ENCODE peak calls at places on chromosomes 1 and 21, in four cellular contexts. J, U, A and O are unnamed samples.

GRCh38 chr1:4227986-4228385 is 327.9 kb upstream of the C1orf174 start:
- DNase-seq in J (no peak), A (no peak), U (no peak), O (no peak)

GRCh38 chr1:234397732-234398131 is 24.5 kb downstream of the COA6 start:
- DNase-seq in U (no peak), J (no peak), A (no peak), O (no peak)

GRCh38 chr21:44365251-44365966 is 12.0 kb downstream of the TRPM2 start:
- DNase-seq in J (no peak), U (no peak), A (no peak), O (no peak)

GRCh38 chr1:224498574-224499170 is 64.1 kb upstream of the WDR26 start:
- DNase-seq in U (no peak), J (peak; percentile 95), A (peak; percentile 7), O (peak; percentile 30)

GRCh38 chr1:155657463-155657862 is 31.1 kb downstream of the YY1AP1 start:
- DNase-seq in A (no peak), J (no peak), U (no peak), O (no peak)

GRCh38 chr1:183685112-183685713 is 32.1 kb upstream of the APOBEC4 start:
- DNase-seq in J (peak; percentile 55), U (peak; percentile 30), A (peak; percentile 6), O (peak; percentile 30)

GRCh38 chr1:60103186-60103585 is 29.6 kb upstream of the C1orf87 start:
- DNase-seq in J (no peak), A (no peak), U (no peak), O (no peak)

GRCh38 chr1:58908539-58909161 is 124.8 kb upstream of the JUN start:
- DNase-seq in J (no peak), U (no peak), A (no peak), O (no peak)

GRCh38 chr1:206589206-206589605 is 23.1 kb downstream of the EIF2D start:
- DNase-seq in A (no peak), J (peak; percentile 82), U (no peak), O (no peak)

GRCh38 chr1:53946252-53947171 is at the start of gene LRRC42:
- DNase-seq in U (no peak), J (no peak), A (no peak), O (no peak)

GRCh38 chr1:199243423-199244061 is 604.7 kb downstream of the PTPRC start:
- DNase-seq in A (peak; percentile 80), J (peak; percentile 41), U (peak; percentile 61), O (peak; percentile 30)

GRCh38 chr1:26388791-26389445 is 16.4 kb upstream of the ZNF683 start:
- DNase-seq in U (no peak), A (no peak), J (peak; percentile 72), O (no peak)

GRCh38 chr1:217857061-217857460 is 225.9 kb downstream of the SPATA17 start:
- DNase-seq in A (no peak), J (no peak), U (no peak), O (no peak)

GRCh38 chr21:17071093-17071492 is 441.8 kb upstream of the CXADR start:
- DNase-seq in U (no peak), J (peak; percentile 6), A (no peak), O (no peak)

GRCh38 chr21:38492002-38492401 is 6.3 kb downstream of the ERG start:
- DNase-seq in J (no peak), A (no peak), U (no peak), O (no peak)

GRCh38 chr1:17365271-17365670 is 6.7 kb upstream of the PADI6 start:
- DNase-seq in A (no peak), U (no peak), J (peak; percentile 90), O (no peak)

GRCh38 chr1:219990782-219991510 is 55.4 kb downstream of the EPRS1 start:
- DNase-seq in U (no peak), A (no peak), J (peak; percentile 43), O (no peak)

GRCh38 chr1:113266788-113267187 is 123.5 kb upstream of the MAGI3 start:
- DNase-seq in J (no peak), A (no peak), U (no peak), O (no peak)

GRCh38 chr1:215140135-215140534 is 57.6 kb downstream of the KCNK2 start:
- DNase-seq in U (no peak), J (peak; percentile 48), A (no peak), O (no peak)

GRCh38 chr1:91020967-91021685 is 709 bp downstream of the ZNF644 start:
- DNase-seq in A (peak; percentile 71), J (peak; percentile 61), U (peak; percentile 69), O (no peak)

GRCh38 chr1:150109567-150109966 is 40.1 kb upstream of the PLEKHO1 start:
- DNase-seq in U (no peak), A (no peak), J (no peak), O (no peak)

GRCh38 chr1:212699839-212700596 is at the start of gene BATF3:
- DNase-seq in U (peak; percentile 37), J (no peak), A (peak; percentile 73), O (peak; percentile 40)

GRCh38 chr1:244651956-244652698 is 799 bp upstream of the DESI2 start:
- DNase-seq in J (no peak), A (no peak), U (no peak), O (no peak)

GRCh38 chr1:91406773-91407389 is 2.2 kb upstream of the HFM1 start:
- DNase-seq in U (no peak), A (no peak), J (no peak), O (no peak)

GRCh38 chr1:81439046-81439823 is 361.5 kb upstream of the ADGRL2 start:
- DNase-seq in J (no peak), U (no peak), A (no peak), O (no peak)

GRCh38 chr1:20063861-20064292 is 6.1 kb upstream of the PLA2G5 start:
- DNase-seq in J (peak; percentile 85), U (no peak), A (no peak), O (no peak)

GRCh38 chr1:223820515-223820858 is 25.3 kb downstream of the TP53BP2 start:
- DNase-seq in U (no peak), J (no peak), A (no peak), O (no peak)

GRCh38 chr1:151458936-151459330 is 361 bp downstream of the POGZ start:
- DNase-seq in A (peak; percentile 55), U (peak; percentile 63), J (peak; percentile 33), O (peak; percentile 67)

GRCh38 chr1:54117815-54118563 is 34.8 kb downstream of the CDCP2 start:
- DNase-seq in U (no peak), A (no peak), J (peak; percentile 81), O (no peak)

GRCh38 chr1:90716552-90717355 is at the start of gene BARHL2:
- DNase-seq in U (no peak), J (no peak), A (no peak), O (no peak)

GRCh38 chr1:103373991-103374390 is 151.5 kb upstream of the RNPC3 start:
- DNase-seq in U (no peak), J (peak; percentile 21), A (no peak), O (no peak)

GRCh38 chr1:246827396-246827795 is 103.2 kb downstream of the SCCPDH start:
- DNase-seq in A (no peak), U (no peak), J (peak; percentile 43), O (no peak)

GRCh38 chr1:6384962-6385672 is 8.4 kb downstream of the ACOT7 start:
- DNase-seq in J (no peak), A (no peak), U (no peak), O (no peak)